ENCODE peak calls at places on chromosomes 11 and 22, in four cellular contexts. Y is lower lobe of right lung; R is NCI-H526; C is naive thymus-derived CD8-positive, alpha-beta T cell. B is an unnamed sample.
A peak's percentile ranks its signal among the peaks of the same experiment; 100 is the strongest.

GRCh38 chr11:8693010-8693551 is 10.5 kb downstream of the RPL27A start:
- DNase-seq in Y (no peak), C (no peak), R (no peak), B (no peak)

GRCh38 chr11:114892381-114893197 is 214.3 kb downstream of the NXPE2 start:
- DNase-seq in Y (no peak), C (no peak), R (peak; percentile 67), B (no peak)

GRCh38 chr11:108693852-108694251 is 29.0 kb downstream of the DDX10 start:
- DNase-seq in C (no peak), Y (no peak), R (no peak), B (no peak)

GRCh38 chr11:117820071-117820470 is 4.5 kb downstream of the FXYD2 start:
- DNase-seq in R (peak; percentile 85), C (no peak), Y (no peak), B (no peak)

GRCh38 chr11:113773092-113773415 is 438 bp downstream of the ZW10 start:
- DNase-seq in R (peak; percentile 84), C (no peak), Y (peak; percentile 52), B (no peak)

GRCh38 chr11:126646701-126647209 is 291.3 kb downstream of the ST3GAL4 start:
- DNase-seq in Y (no peak), C (no peak), R (no peak), B (no peak)

GRCh38 chr22:28810839-28811491 is 10.6 kb upstream of the XBP1 start:
- DNase-seq in C (no peak), R (no peak), Y (no peak), B (no peak)

GRCh38 chr11:20608938-20609337 is 9.5 kb downstream of the SLC6A5 start:
- DNase-seq in Y (no peak), C (no peak), R (no peak), B (no peak)

GRCh38 chr11:86214710-86215109 is 29.8 kb upstream of the EED start:
- DNase-seq in R (no peak), Y (no peak), C (no peak), B (peak; percentile 48)

GRCh38 chr11:36130401-36130800 is 158.8 kb downstream of the COMMD9 start:
- DNase-seq in C (no peak), R (no peak), Y (no peak), B (no peak)

GRCh38 chr22:33735978-33736377 is 184.3 kb downstream of the LARGE1 start:
- DNase-seq in C (no peak), R (no peak), Y (no peak), B (no peak)

GRCh38 chr11:44701276-44701675 is 25.5 kb upstream of the TSPAN18 start:
- DNase-seq in R (no peak), C (no peak), Y (no peak), B (no peak)

GRCh38 chr11:126476256-126476970 is 120.9 kb downstream of the ST3GAL4 start:
- DNase-seq in Y (no peak), C (no peak), R (no peak), B (no peak)

B was measured in CD14-positive monocyte.